ENCODE peak calls at places on chromosome 7, in nine cellular contexts. N is central memory CD4-positive, alpha-beta T cell; V is activated CD8-positive, alpha-beta T cell treated with anti-CD3 and anti-CD28 coated beads, Interleukin-2, amount 10 ng/mL, durations not matched to agents 7 days and 5 days; Q is transverse colon; G is CD8-positive, alpha-beta T cell; Z is brain microvascular endothelial cell; K is NCI-H1436; U is HCEC 1CT; S is GM04503. P is an unnamed sample.

GRCh38 chr7:18133921-18134320 is 106.3 kb upstream of the PRPS1L1 start:
- DNase-seq in Q (no peak), V (no peak), S (no peak), N (no peak), U (no peak), G (no peak), Z (no peak), K (no peak), P (no peak)

GRCh38 chr7:122488241-122488640 is 183.7 kb upstream of the FEZF1 start:
- DNase-seq in V (no peak), N (no peak), Q (no peak), K (no peak), U (no peak), Z (no peak), S (no peak), G (no peak), P (no peak)

GRCh38 chr7:24971333-24972165 is 8.4 kb downstream of the OSBPL3 start:
- DNase-seq in N (no peak), Q (no peak), G (no peak), S (peak; percentile 86), K (no peak), U (peak; percentile 86), Z (peak; percentile 95), V (no peak), P (peak; percentile 91)

GRCh38 chr7:121107923-121108498 is 119.5 kb downstream of the CPED1 start:
- DNase-seq in N (peak; percentile 36), Z (peak; percentile 44), S (peak; percentile 26), U (peak; percentile 70), K (peak; percentile 44), V (no peak), G (no peak), Q (no peak), P (peak; percentile 11)

GRCh38 chr7:152709307-152710133 is 33.6 kb upstream of the XRCC2 start:
- DNase-seq in N (no peak), S (no peak), G (no peak), K (no peak), Q (no peak), V (no peak), U (peak; percentile 36), Z (no peak), P (no peak)

GRCh38 chr7:81527651-81528050 is 242.2 kb downstream of the HGF start:
- DNase-seq in K (no peak), G (no peak), N (no peak), Z (no peak), Q (no peak), U (no peak), S (no peak), V (no peak), P (no peak)

GRCh38 chr7:78398081-78398480 is 599.5 kb downstream of the PHTF2 start:
- DNase-seq in U (no peak), G (no peak), V (no peak), S (no peak), Z (no peak), N (no peak), Q (no peak), K (no peak), P (no peak)

GRCh38 chr7:23074443-23075244 is 30.9 kb upstream of the KLHL7 start:
- DNase-seq in V (no peak), U (no peak), G (no peak), K (no peak), N (no peak), Z (no peak), Q (no peak), S (no peak), P (no peak)

GRCh38 chr7:123433665-123434064 is 100.7 kb downstream of the IQUB start:
- DNase-seq in G (no peak), S (no peak), Q (no peak), Z (no peak), U (no peak), K (peak; percentile 0), V (no peak), N (no peak), P (no peak)

P was measured in DMS 273 treated with DMSO at 0.1 percent for 48 hours.